ENCODE peak calls at places on chromosomes 4 and X, in eight cellular contexts. F is MV-4-11; Q is esophagus squamous epithelium; X is tibial nerve; M is AG09309; H is A172; J is activated T-helper 2 cell treated with anti-CD3 and anti-CD28 coated beads, Interferon-gamma antibody, Interleukin-2, Interleukin-4, amounts not matched to agents 10 μg/mL and 5 μg/mL and 100 μg/mL, durations not matched to agents 14 hours and 24 hours and 36 hours; Z is skeletal muscle cell. W is an unnamed sample.

GRCh38 chrX:115350696-115351408 is 61.3 kb downstream of the LUZP4 start:
- DNase-seq in Q (no peak), J (no peak), Z (no peak), H (no peak), M (peak), X (no peak), F (no peak), W (no peak)

GRCh38 chr4:112247021-112247420 is 15.4 kb downstream of the AP1AR start:
- DNase-seq in J (no peak), H (no peak), F (no peak), X (no peak), Q (no peak), Z (no peak), M (no peak), W (no peak)

GRCh38 chr4:26557164-26557563 is 26.7 kb upstream of the TBC1D19 start:
- DNase-seq in F (no peak), H (peak), Q (no peak), Z (peak), M (peak), X (no peak), J (no peak), W (no peak)

GRCh38 chr4:88341227-88342192 is 37.1 kb upstream of the HERC6 start:
- DNase-seq in F (peak), H (peak), X (no peak), M (peak), Q (no peak), Z (peak), J (no peak), W (no peak)

GRCh38 chr4:183182873-183183725 is 84.0 kb downstream of the WWC2 start:
- DNase-seq in F (peak), M (peak), J (no peak), H (peak), Z (peak), Q (no peak), X (no peak), W (no peak)

GRCh38 chrX:53251307-53251706 is 26.3 kb upstream of the KDM5C start:
- DNase-seq in Z (no peak), J (no peak), Q (no peak), M (no peak), F (no peak), H (no peak), X (no peak), W (no peak)

GRCh38 chr4:23369331-23369730 is 520.5 kb downstream of the PPARGC1A start:
- DNase-seq in F (no peak), J (no peak), Q (no peak), X (no peak), M (no peak), H (no peak), Z (no peak), W (no peak)

GRCh38 chr4:66769436-66769835 is 775.9 kb downstream of the CENPC start:
- DNase-seq in Q (no peak), H (peak), X (no peak), J (no peak), Z (no peak), M (no peak), F (no peak), W (no peak)

GRCh38 chr4:2939383-2940243 is 23.6 kb downstream of the NOP14 start:
- DNase-seq in X (no peak), F (no peak), J (no peak), M (no peak), Q (no peak), Z (no peak), H (no peak), W (peak)

GRCh38 chr4:47031011-47031678 is at the start of gene GABRB1:
- DNase-seq in Z (no peak), Q (no peak), H (no peak), X (no peak), J (no peak), F (no peak), M (no peak), W (no peak)

GRCh38 chr4:17623451-17624001 is 9.1 kb downstream of the MED28 start:
- DNase-seq in M (no peak), X (no peak), Q (no peak), Z (no peak), H (no peak), J (no peak), F (no peak), W (no peak)

GRCh38 chrX:27336466-27337091 is 126.6 kb downstream of the PPP4R3C start:
- DNase-seq in X (no peak), H (peak), Z (no peak), F (peak), M (no peak), Q (no peak), J (peak), W (no peak)

GRCh38 chr4:136935305-136935704 is 597.0 kb downstream of the PCDH18 start:
- DNase-seq in Z (no peak), Q (no peak), M (no peak), X (no peak), F (no peak), J (no peak), H (no peak), W (no peak)